ENCODE peak calls at places on chromosomes 4 and X, in ten cellular contexts. F is cardiac muscle cell, B is HepG2, X is pancreas, Z is dorsolateral prefrontal cortex, G is adipocyte, I is fibroblast of lung, Q is ascending aorta, J is HL-60, T is lower lobe of right lung. R is an unnamed sample.

GRCh38 chr4:150890246-150890645 is 124.8 kb downstream of the LRBA start:
- DNase-seq in F (no peak), B (no peak), X (no peak), Z (no peak), G (no peak), I (no peak), Q (no peak), J (no peak), T (no peak), R (no peak)

GRCh38 chr4:108053281-108053701 is 63.6 kb downstream of the HADH start:
- DNase-seq in F (no peak), B (no peak), X (no peak), Z (no peak), G (peak; percentile 18), I (no peak), Q (no peak), J (no peak), T (no peak), R (no peak)

GRCh38 chrX:122622800-122623199 is 561.3 kb upstream of the GRIA3 start:
- DNase-seq in F (no peak), B (no peak), X (no peak), Z (no peak), G (no peak), I (no peak), Q (no peak), J (no peak), T (no peak), R (peak; percentile 9)

GRCh38 chrX:116379854-116380253 is 56.6 kb upstream of the SLC6A14 start:
- DNase-seq in F (no peak), B (no peak), X (peak; percentile 2), Z (no peak), G (peak; percentile 32), I (peak; percentile 85), Q (no peak), J (no peak), T (no peak), R (no peak)

GRCh38 chr4:176791591-176792347 is 953 bp downstream of the VEGFC start:
- DNase-seq in F (peak; percentile 60), B (no peak), X (no peak), Z (peak; percentile 38), G (peak; percentile 79), I (peak; percentile 75), Q (no peak), J (no peak), T (peak; percentile 47), R (peak; percentile 9)

GRCh38 chrX:44043496-44043895 is 70.3 kb upstream of the NDP start:
- DNase-seq in F (no peak), B (no peak), X (no peak), Z (no peak), G (no peak), I (no peak), Q (no peak), J (no peak), T (no peak), R (no peak)

GRCh38 chrX:129737921-129738320 is 858 bp upstream of the XPNPEP2 start:
- DNase-seq in F (no peak), B (no peak), X (no peak), Z (no peak), G (peak; percentile 52), I (peak; percentile 70), Q (no peak), J (no peak), T (no peak), R (no peak)

GRCh38 chr4:16199132-16199531 is 27.1 kb downstream of the TAPT1 start:
- DNase-seq in F (peak; percentile 20), B (peak; percentile 15), X (no peak), Z (no peak), G (peak; percentile 68), I (peak; percentile 56), Q (no peak), J (no peak), T (no peak), R (no peak)

GRCh38 chr4:144183165-144183564 is 42.6 kb upstream of the GYPA start:
- DNase-seq in F (no peak), B (no peak), X (no peak), Z (no peak), G (no peak), I (no peak), Q (no peak), J (no peak), T (no peak), R (no peak)

GRCh38 chr4:80186666-80187065 is 10.6 kb upstream of the PRDM8 start:
- DNase-seq in F (no peak), B (no peak), X (no peak), Z (no peak), G (no peak), I (no peak), Q (no peak), J (no peak), T (no peak), R (no peak)

DNA sequence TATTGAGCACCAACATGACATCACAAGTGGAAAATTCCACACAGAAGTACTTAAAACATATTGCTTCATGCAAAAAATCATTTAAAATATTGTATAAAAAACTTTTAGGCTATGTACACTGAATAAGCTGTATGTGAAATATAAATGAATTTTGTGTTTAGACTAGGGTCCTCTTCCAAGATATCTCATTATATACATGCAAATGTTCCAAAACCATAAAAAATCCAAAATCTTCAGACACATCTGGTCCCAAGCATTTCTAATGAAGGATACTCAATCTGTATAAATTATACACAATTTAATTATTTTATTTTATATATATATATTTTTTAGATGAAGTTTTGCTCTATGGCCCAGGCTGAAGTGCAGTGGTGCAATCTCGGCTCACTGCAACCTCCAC is 10.1 kb upstream of the GSX2 start:
- DNase-seq in F (no peak), B (no peak), X (no peak), Z (no peak), G (no peak), I (no peak), Q (no peak), J (no peak), T (no peak), R (no peak)
- H3K27me3 ChIP-seq in F (peaks cover 45% of the 10 kb centered on the region), B (peaks cover 4% of the 10 kb centered on the region), X (peaks cover 24% of the 10 kb centered on the region), Z (peaks cover 33% of the 10 kb centered on the region), G (peaks cover 13% of the 10 kb centered on the region), I (no peaks in the 10 kb centered on the region), Q (no peaks in the 10 kb centered on the region), J (peaks cover 30% of the 10 kb centered on the region), T (peaks cover 45% of the 10 kb centered on the region), R (peaks cover 57% of the 10 kb centered on the region)

GRCh38 chr4:170089274-170089742 is 448 bp downstream of the AADAT start:
- DNase-seq in F (peak; percentile 57), B (peak; percentile 34), X (no peak), Z (no peak), G (peak; percentile 69), I (peak; percentile 49), Q (no peak), J (no peak), T (peak; percentile 43), R (peak; percentile 10)
- H3K4me3 ChIP-seq in F (peak overlapping the region; percentile 50), B (peak overlapping the region; percentile 77), X (peak overlapping the region; percentile 69), Z (peak overlapping the region; percentile 66), G (peak overlapping the region; percentile 87), I (peak overlapping the region; percentile 79), Q (peak overlapping the region; percentile 71), J (peak overlapping the region; percentile 36), T (peak overlapping the region; percentile 65), R (peak overlapping the region; percentile 68)

DNA sequence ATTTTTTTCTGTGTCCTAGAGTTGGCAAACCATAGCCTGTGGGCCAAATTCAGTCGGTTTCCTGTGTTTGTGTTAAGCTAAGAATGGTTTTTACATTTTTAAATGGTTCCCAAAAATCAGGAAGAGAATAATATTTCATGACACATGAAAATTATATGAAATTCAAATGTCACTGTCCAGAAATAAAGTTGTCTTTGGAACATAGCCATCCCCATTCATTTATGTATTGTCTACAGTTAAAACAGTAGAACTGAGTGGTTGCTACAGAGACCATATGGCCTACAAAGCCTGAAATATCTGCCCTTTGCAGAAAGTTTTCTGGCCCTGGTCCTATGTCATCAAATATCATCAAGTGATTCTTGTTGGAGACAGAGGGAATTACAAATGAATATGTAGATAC is 15.5 kb downstream of the FRMPD4 start:
- DNase-seq in F (no peak), B (no peak), X (no peak), Z (no peak), G (no peak), I (peak; percentile 51), Q (no peak), J (no peak), T (no peak), R (no peak)
- H3K27me3 ChIP-seq in F (no peaks in the 10 kb centered on the region), B (no peaks in the 10 kb centered on the region), X (peaks cover 8% of the 10 kb centered on the region), Z (peaks cover 3% of the 10 kb centered on the region), G (no peaks in the 10 kb centered on the region), I (no peaks in the 10 kb centered on the region), Q (no peaks in the 10 kb centered on the region), J (no peaks in the 10 kb centered on the region), T (no peaks in the 10 kb centered on the region), R (no peaks in the 10 kb centered on the region)

DNA sequence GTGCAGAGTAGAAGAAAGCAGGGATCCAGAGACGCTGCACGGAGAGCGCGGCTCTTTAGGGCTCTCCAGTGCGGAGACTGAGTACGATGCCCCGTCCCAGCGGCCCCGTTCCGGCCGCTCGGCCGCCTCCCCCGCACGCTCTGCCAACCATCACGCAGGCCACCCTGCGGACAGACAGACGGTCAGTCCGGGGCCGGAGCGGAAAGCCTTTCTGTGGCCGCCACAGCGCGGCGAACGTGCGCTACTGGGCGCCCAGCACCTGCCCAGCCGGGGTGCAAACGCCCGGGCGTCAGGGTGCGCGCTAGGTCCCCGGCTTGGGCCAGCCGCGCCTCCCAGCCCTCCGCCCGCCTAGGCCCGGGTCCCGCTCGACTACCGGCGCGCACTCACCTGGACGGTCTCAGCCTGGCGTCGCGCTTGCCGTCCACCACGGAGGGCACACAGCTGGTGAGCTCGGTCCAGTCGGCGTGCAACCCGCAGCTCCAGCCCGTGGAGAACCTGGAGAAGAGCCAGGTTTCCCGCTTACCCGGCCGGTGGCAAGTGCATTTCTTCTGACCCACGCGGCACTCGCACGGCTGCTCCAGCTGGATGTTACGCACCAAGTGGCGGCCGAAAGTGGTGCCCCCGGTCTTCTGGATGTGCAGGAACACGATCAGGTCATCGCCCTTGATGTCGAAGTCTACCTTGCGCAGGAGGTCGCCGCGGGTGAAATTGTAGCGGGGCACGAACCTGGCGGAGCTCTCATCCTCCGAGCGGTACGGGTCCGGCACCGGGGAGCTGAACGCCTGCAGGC is 1.8 kb downstream of the HS6ST2 start:
- DNase-seq in F (peak; percentile 41), B (no peak), X (no peak), Z (no peak), G (no peak), I (no peak), Q (no peak), J (no peak), T (no peak), R (no peak)
- H3K4me3 ChIP-seq in F (peak overlapping the region; percentile 54), B (no peak overlapping the region), X (peak overlapping the region; percentile 12), Z (peak overlapping the region; percentile 26), G (peak overlapping the region; percentile 47), I (no peak overlapping the region), Q (peak overlapping the region; percentile 65), J (no peak overlapping the region), T (peak overlapping the region; percentile 48), R (peak overlapping the region; percentile 22)

DNA sequence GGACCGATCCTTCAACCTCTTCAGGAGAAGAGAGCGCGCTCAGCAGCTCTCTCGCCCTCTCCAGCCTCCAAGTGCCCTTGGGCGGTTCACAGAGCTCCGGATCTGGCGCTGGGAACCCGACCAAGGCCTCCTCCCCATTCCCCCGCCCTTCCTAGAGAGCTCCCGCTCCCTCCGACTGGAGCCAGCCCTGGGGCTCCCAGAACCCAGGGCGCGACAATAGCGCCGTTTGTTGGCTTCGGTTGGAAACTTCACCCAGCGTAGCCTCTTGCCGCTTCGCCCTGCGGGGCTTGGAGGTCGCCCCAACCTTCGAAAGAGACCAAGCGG is 3.1 kb upstream of the SOX3 start:
- DNase-seq in F (peak; percentile 64), B (no peak), X (peak; percentile 6), Z (no peak), G (no peak), I (no peak), Q (no peak), J (no peak), T (peak; percentile 69), R (no peak)
- H3K27me3 ChIP-seq in F (peaks cover 99% of the 10 kb centered on the region), B (no peaks in the 10 kb centered on the region), X (peaks cover 60% of the 10 kb centered on the region), Z (peaks cover 95% of the 10 kb centered on the region), G (peaks cover 74% of the 10 kb centered on the region), I (peaks cover 33% of the 10 kb centered on the region), Q (peaks cover 13% of the 10 kb centered on the region), J (peaks cover 3% of the 10 kb centered on the region), T (peaks cover 79% of the 10 kb centered on the region), R (peaks cover 95% of the 10 kb centered on the region)

R was measured in transverse colon.